ENCODE peak calls at places on chromosome 5, in seven cellular contexts. O, Q, A, X, L, W and G are unnamed samples.

GRCh38 chr5:149429839-149430721 is 51.0 kb upstream of the IL17B start:
- DNase-seq in Q (peak; percentile 73), X (no peak), O (no peak), L (no peak), W (peak; percentile 66), A (peak; percentile 50), G (peak; percentile 65)

GRCh38 chr5:17763301-17763700 is 129.0 kb downstream of the TAF11L14 start:
- DNase-seq in O (no peak), X (no peak), W (no peak), A (no peak), L (no peak), Q (no peak), G (no peak)

GRCh38 chr5:172643392-172643871 is 2.4 kb downstream of the NEURL1B start:
- DNase-seq in L (no peak), O (no peak), Q (no peak), W (no peak), X (no peak), A (no peak), G (no peak)

GRCh38 chr5:4862500-4862899 is 277.6 kb upstream of the ADAMTS16 start:
- DNase-seq in X (no peak), A (no peak), L (no peak), W (peak; percentile 29), Q (no peak), O (no peak), G (peak; percentile 65)

GRCh38 chr5:96134886-96135285 is 173.2 kb upstream of the ELL2 start:
- DNase-seq in O (no peak), W (no peak), A (no peak), Q (no peak), L (no peak), X (no peak), G (no peak)

GRCh38 chr5:10663531-10664183 is 97.4 kb downstream of the DAP start:
- DNase-seq in Q (no peak), W (no peak), X (peak; percentile 23), O (no peak), A (no peak), L (peak; percentile 23), G (peak; percentile 38)

GRCh38 chr5:172713113-172713808 is 57.7 kb downstream of the DUSP1 start:
- DNase-seq in X (peak; percentile 58), Q (peak; percentile 76), A (peak; percentile 74), W (no peak), L (no peak), O (peak; percentile 81), G (peak; percentile 39)

GRCh38 chr5:41787257-41787656 is 83.0 kb downstream of the OXCT1 start:
- DNase-seq in X (no peak), O (no peak), L (no peak), W (no peak), Q (no peak), A (no peak), G (no peak)

GRCh38 chr5:31346896-31347557 is 153.5 kb downstream of the CDH6 start:
- DNase-seq in X (no peak), O (no peak), L (no peak), W (no peak), Q (no peak), A (no peak), G (no peak)

GRCh38 chr5:137022725-137023124 is 476.4 kb downstream of the SPOCK1 start:
- DNase-seq in O (no peak), X (no peak), Q (no peak), W (no peak), A (no peak), L (no peak), G (peak; percentile 14)

GRCh38 chr5:127987354-127988148 is 96.0 kb upstream of the SLC12A2 start:
- DNase-seq in A (no peak), W (no peak), Q (no peak), O (no peak), L (no peak), X (no peak), G (no peak)

GRCh38 chr5:134604908-134605307 is 27.7 kb downstream of the SAR1B start:
- DNase-seq in W (no peak), O (no peak), L (no peak), Q (no peak), X (no peak), A (no peak), G (no peak)

GRCh38 chr5:149425729-149426128 is 46.6 kb upstream of the IL17B start:
- DNase-seq in O (no peak), L (no peak), A (no peak), Q (no peak), X (no peak), W (no peak), G (no peak)

GRCh38 chr5:10315181-10315580 is 7.5 kb upstream of the CMBL start:
- DNase-seq in W (no peak), L (no peak), A (no peak), Q (no peak), X (no peak), O (no peak), G (no peak)

GRCh38 chr5:149053027-149053705 is 9.7 kb downstream of the SH3TC2 start:
- DNase-seq in X (no peak), L (no peak), O (no peak), Q (no peak), W (no peak), A (no peak), G (no peak)

GRCh38 chr5:123610665-123611406 is 98.9 kb downstream of the CSNK1G3 start:
- DNase-seq in A (no peak), L (peak; percentile 20), X (no peak), O (no peak), W (peak; percentile 54), Q (no peak), G (peak; percentile 88)

GRCh38 chr5:81020478-81021167 is 60.5 kb downstream of the RASGRF2 start:
- DNase-seq in W (no peak), Q (no peak), L (no peak), A (no peak), X (no peak), O (no peak), G (no peak)

GRCh38 chr5:131944700-131945550 is 538 bp downstream of the MEIKIN start:
- DNase-seq in O (no peak), X (no peak), L (no peak), Q (no peak), W (no peak), A (no peak), G (no peak)

GRCh38 chr5:118791986-118792734 is 196.2 kb downstream of the DTWD2 start:
- DNase-seq in Q (no peak), L (peak; percentile 32), W (peak; percentile 45), A (no peak), X (peak; percentile 32), O (no peak), G (peak; percentile 81)

GRCh38 chr5:115456056-115456455 is 88.5 kb downstream of the FEM1C start:
- DNase-seq in A (no peak), W (no peak), O (no peak), X (no peak), Q (no peak), L (no peak), G (peak; percentile 61)

GRCh38 chr5:1005362-1005851 is 3.2 kb upstream of the NKD2 start:
- DNase-seq in L (no peak), Q (no peak), X (peak; percentile 2), W (no peak), O (peak; percentile 12), A (peak; percentile 27), G (no peak)

GRCh38 chr5:671459-672328 is 21.5 kb downstream of the TPPP start:
- DNase-seq in W (no peak), X (peak; percentile 73), A (peak; percentile 73), O (peak; percentile 65), Q (peak; percentile 85), L (no peak), G (peak; percentile 60)

GRCh38 chr5:53246042-53246836 is 136.7 kb upstream of the MOCS2 start:
- DNase-seq in X (no peak), O (no peak), L (no peak), A (no peak), Q (no peak), W (no peak), G (peak; percentile 53)

GRCh38 chr5:139251695-139252288 is 41.7 kb upstream of the MATR3 start:
- DNase-seq in A (no peak), X (no peak), W (no peak), O (no peak), L (no peak), Q (no peak), G (no peak)

GRCh38 chr5:64505769-64506566 is at the start of gene RGS7BP:
- DNase-seq in X (peak; percentile 39), Q (peak; percentile 46), L (no peak), O (peak; percentile 55), A (no peak), W (no peak), G (peak; percentile 31)

GRCh38 chr5:80963521-80963895 is 3.3 kb downstream of the RASGRF2 start:
- DNase-seq in W (no peak), Q (no peak), A (no peak), L (no peak), X (no peak), O (no peak), G (no peak)

GRCh38 chr5:95861858-95862561 is 39.5 kb upstream of the GLRX start:
- DNase-seq in A (no peak), X (no peak), L (no peak), Q (no peak), W (no peak), O (no peak), G (peak; percentile 66)

GRCh38 chr5:34007675-34008600 is at the start of gene AMACR:
- DNase-seq in O (peak; percentile 84), X (peak; percentile 92), Q (peak; percentile 94), L (no peak), A (peak; percentile 91), W (peak; percentile 71), G (peak; percentile 92)
- TF ChIP-seq CTCF in O (no peak), X (no peak), Q (peak; percentile 13), L (no peak), A (no peak), W (no peak), G (no peak)

GRCh38 chr5:170508660-170509322 is 5.0 kb downstream of the KCNIP1 start:
- DNase-seq in L (no peak), O (no peak), X (no peak), Q (no peak), A (no peak), W (no peak), G (no peak)
- TF ChIP-seq CTCF in L (peak; percentile 45), O (peak; percentile 32), X (no peak), Q (no peak), A (no peak), W (peak; percentile 46), G (no peak)

GRCh38 chr5:54959673-54960418 is 25.5 kb downstream of the ESM1 start:
- DNase-seq in O (no peak), W (peak; percentile 4), X (no peak), L (no peak), A (no peak), Q (no peak), G (peak; percentile 16)
- TF ChIP-seq CTCF in O (peak; percentile 35), W (peak; percentile 59), X (no peak), L (peak; percentile 64), A (no peak), Q (no peak), G (peak; percentile 32)

DNA sequence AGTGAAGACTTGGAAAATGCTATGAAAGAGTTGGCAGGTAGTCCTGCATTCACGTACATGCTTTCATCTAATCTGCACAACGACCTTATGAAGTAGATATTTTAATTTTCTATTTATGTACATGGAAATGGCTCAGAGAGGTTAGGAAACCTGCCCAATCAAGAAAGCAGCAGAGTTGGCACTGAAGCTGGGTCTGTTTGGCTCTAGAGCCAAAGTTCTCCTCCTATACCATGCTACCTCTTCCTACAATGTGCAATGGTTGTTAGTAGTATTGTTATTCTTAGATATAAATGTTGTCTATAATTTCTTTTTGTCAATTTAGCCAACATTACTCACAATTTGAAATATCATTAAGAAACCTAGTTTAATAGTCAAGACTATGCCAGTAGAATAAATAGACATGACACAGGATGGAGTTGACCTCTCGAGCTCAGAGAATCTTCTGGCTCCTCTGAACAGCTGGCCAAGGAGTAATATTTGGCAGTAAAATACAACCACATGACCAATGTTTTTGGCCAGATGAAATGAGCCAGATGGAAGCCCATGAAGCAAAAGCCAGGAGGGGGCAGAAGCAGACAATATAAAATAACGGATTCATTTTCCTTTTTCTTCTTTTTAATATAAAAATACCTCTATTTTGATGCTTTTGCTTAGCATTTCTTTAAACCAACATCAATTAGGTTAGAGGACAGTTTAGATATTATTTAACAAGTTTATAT is 542.3 kb downstream of the PDE4D start:
- DNase-seq in Q (no peak), W (no peak), L (no peak), A (no peak), O (no peak), X (no peak), G (peak; percentile 70)
- TF ChIP-seq CTCF in Q (no peak), W (no peak), L (peak; percentile 15), A (no peak), O (no peak), X (no peak), G (peak; percentile 39)